ENCODE peak calls at places on chromosomes 5 and 9, in eight cellular contexts. X is fibroblast of pulmonary artery, A is epithelial cell of esophagus, W is WTC11, C is Calu3, M is neural crest cell, D is MCF 10A, B is heart left ventricle. V is an unnamed sample.

GRCh38 chr9:79134654-79135053 is 437.1 kb upstream of the TLE4 start:
- DNase-seq in A (peak), B (no peak), C (no peak), D (peak), M (no peak), X (peak), W (peak), V (no peak)

GRCh38 chr9:113179839-113180238 is 29.0 kb downstream of the SLC31A2 start:
- DNase-seq in X (no peak), C (no peak), B (no peak), M (no peak), W (no peak), D (no peak), A (no peak), V (no peak)

GRCh38 chr5:75869891-75870290 is 152.7 kb upstream of the POC5 start:
- DNase-seq in X (no peak), M (no peak), B (no peak), W (no peak), D (peak), A (peak), C (no peak), V (no peak)

GRCh38 chr9:113933188-113933587 is 57.1 kb downstream of the ZNF618 start:
- DNase-seq in C (no peak), X (peak), M (no peak), A (no peak), W (no peak), D (no peak), B (no peak), V (no peak)

GRCh38 chr9:135070198-135070951 is 17.1 kb upstream of the OLFM1 start:
- DNase-seq in D (no peak), C (no peak), X (no peak), W (no peak), M (no peak), A (no peak), B (no peak), V (no peak)

GRCh38 chr5:138789771-138790242 is 36.6 kb downstream of the CTNNA1 start:
- DNase-seq in W (peak), X (peak), B (no peak), D (peak), M (no peak), A (peak), C (peak), V (no peak)

GRCh38 chr5:111512026-111512405 is 319 bp downstream of the STARD4 start:
- DNase-seq in A (peak), B (no peak), M (no peak), X (peak), W (peak), D (peak), C (no peak), V (no peak)

GRCh38 chr9:129889461-129889935 is 54.2 kb downstream of the USP20 start:
- DNase-seq in A (no peak), B (no peak), X (no peak), D (no peak), C (no peak), W (peak), M (no peak), V (no peak)

GRCh38 chr5:180302256-180302655 is 10.4 kb upstream of the MAPK9 start:
- DNase-seq in C (no peak), M (no peak), W (no peak), A (no peak), X (no peak), B (no peak), D (no peak), V (no peak)

GRCh38 chr5:17413691-17414090 is 84.3 kb upstream of the TAF11L2 start:
- DNase-seq in W (no peak), D (no peak), X (no peak), M (no peak), C (no peak), B (no peak), A (peak), V (no peak)

GRCh38 chr5:56734066-56734766 is 81.1 kb upstream of the MAP3K1 start:
- DNase-seq in X (no peak), M (no peak), A (no peak), D (no peak), B (no peak), W (no peak), C (no peak), V (no peak)

GRCh38 chr5:53607896-53608295 is 47.5 kb downstream of the NDUFS4 start:
- DNase-seq in W (no peak), X (peak), B (no peak), D (peak), A (no peak), M (no peak), C (no peak), V (no peak)

GRCh38 chr5:107869459-107870115 is 198.8 kb upstream of the EFNA5 start:
- DNase-seq in M (no peak), A (peak), D (peak), W (no peak), C (peak), B (no peak), X (peak), V (no peak)

GRCh38 chr5:74116266-74116665 is 490.3 kb downstream of the ARHGEF28 start:
- DNase-seq in W (no peak), B (no peak), X (no peak), C (no peak), A (no peak), M (no peak), D (no peak), V (no peak)

GRCh38 chr5:158406884-158407790 is 548.2 kb upstream of the CLINT1 start:
- DNase-seq in D (peak), B (no peak), C (no peak), X (peak), W (no peak), A (peak), M (no peak), V (no peak)

GRCh38 chr5:136814621-136815378 is 449.5 kb upstream of the TRPC7 start:
- DNase-seq in C (no peak), W (no peak), M (no peak), B (no peak), X (peak), D (no peak), A (no peak), V (no peak)

GRCh38 chr5:55187370-55187769 is 14.4 kb upstream of the CDC20B start:
- DNase-seq in A (peak), X (peak), M (no peak), B (no peak), D (peak), W (no peak), C (peak), V (peak)

GRCh38 chr9:130173462-130173876 is 1.3 kb downstream of the NCS1 start:
- DNase-seq in D (no peak), A (no peak), W (no peak), B (no peak), X (peak), C (no peak), M (no peak), V (no peak)

GRCh38 chr9:6226696-6227095 is 11.1 kb downstream of the IL33 start:
- DNase-seq in X (peak), M (no peak), B (no peak), W (no peak), C (no peak), A (peak), D (peak), V (no peak)

GRCh38 chr9:24118170-24118569 is 292.1 kb upstream of the ELAVL2 start:
- DNase-seq in W (no peak), C (no peak), X (no peak), B (no peak), M (no peak), A (peak), D (no peak), V (no peak)

GRCh38 chr9:135488013-135488330 is 8.4 kb downstream of the PPP1R26 start:
- DNase-seq in D (no peak), C (no peak), X (no peak), W (no peak), A (no peak), M (no peak), B (no peak), V (no peak)

GRCh38 chr5:143679777-143680176 is 132.2 kb upstream of the HMHB1 start:
- DNase-seq in C (no peak), W (no peak), X (peak), D (peak), M (no peak), A (peak), B (no peak), V (no peak)

GRCh38 chr5:34863947-34864346 is 25.0 kb downstream of the TTC23L start:
- DNase-seq in X (no peak), B (no peak), C (no peak), D (no peak), A (no peak), M (no peak), W (no peak), V (no peak)

GRCh38 chr5:159208508-159209437 is 580 bp downstream of the RNF145 start:
- DNase-seq in A (no peak), X (peak), D (peak), M (peak), C (peak), W (peak), B (peak), V (peak)

GRCh38 chr9:129383005-129383414 is 204.9 kb upstream of the IER5L start:
- DNase-seq in X (no peak), A (peak), M (no peak), B (peak), D (no peak), W (no peak), C (peak), V (peak)

GRCh38 chr9:108477538-108478006 is 378.2 kb downstream of the ACTL7B start:
- DNase-seq in B (no peak), C (no peak), A (peak), X (peak), M (no peak), D (peak), W (no peak), V (no peak)

GRCh38 chr9:4836676-4837075 is 43.9 kb downstream of the RCL1 start:
- DNase-seq in X (no peak), A (peak), D (no peak), B (no peak), C (no peak), W (no peak), M (no peak), V (no peak)

GRCh38 chr5:22372376-22372775 is 480.8 kb downstream of the CDH12 start:
- DNase-seq in W (no peak), M (no peak), C (no peak), B (no peak), X (peak), D (peak), A (peak), V (no peak)

GRCh38 chr5:118968925-118969375 is 19.4 kb downstream of the DTWD2 start:
- DNase-seq in W (no peak), M (no peak), B (peak), X (peak), C (no peak), A (no peak), D (no peak), V (no peak)

GRCh38 chr5:92641031-92641962 is 939.7 kb downstream of the NR2F1-AS1 start:
- DNase-seq in A (peak), W (no peak), M (no peak), C (peak), X (peak), D (peak), B (no peak), V (no peak)

GRCh38 chr5:154276932-154277331 is 86.4 kb downstream of the GALNT10 start:
- DNase-seq in W (no peak), D (peak), M (no peak), B (peak), C (no peak), A (no peak), X (peak), V (no peak)

GRCh38 chr9:35538361-35539234 is 48.7 kb downstream of the RUSC2 start:
- DNase-seq in M (peak), B (peak), A (peak), X (peak), W (peak), C (no peak), D (no peak), V (no peak)

GRCh38 chr5:158879993-158880392 is 219.7 kb downstream of the EBF1 start:
- DNase-seq in M (no peak), C (no peak), W (no peak), D (no peak), A (no peak), B (no peak), X (no peak), V (no peak)

GRCh38 chr5:57482671-57483106 is at the start of gene ACTBL2:
- DNase-seq in X (peak), M (no peak), C (peak), W (no peak), D (peak), B (no peak), A (peak), V (no peak)

DNA sequence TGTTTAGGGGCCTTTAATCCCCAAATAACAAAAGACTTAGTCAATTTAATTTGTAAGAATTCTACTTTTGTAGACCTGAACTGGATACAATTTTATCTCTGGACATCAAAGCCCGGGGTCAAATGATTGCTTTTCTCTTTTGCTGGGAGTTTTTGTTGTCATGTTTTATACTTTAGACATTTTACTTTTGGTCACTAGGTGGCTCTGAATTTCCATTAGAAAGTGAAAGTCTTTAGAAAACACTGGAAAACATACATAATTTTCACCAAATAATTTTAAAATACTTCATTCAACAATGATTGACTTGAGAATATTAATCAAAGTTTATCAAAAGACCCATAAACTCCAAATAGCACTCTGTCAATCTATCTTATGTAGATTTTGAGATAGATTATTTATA is 2.8 kb upstream of the PCA3 start:
- DNase-seq in D (peak), W (no peak), X (peak), B (no peak), C (no peak), A (no peak), M (no peak), V (no peak)
- TF ChIP-seq CTCF in D (peak), W (no peak), X (peak), B (no peak), C (no peak), A (peak), M (peak), V (no peak)

GRCh38 chr9:92761686-92762085 is 2.9 kb downstream of the BICD2 start:
- DNase-seq in W (no peak), D (no peak), B (no peak), M (no peak), A (no peak), X (no peak), C (no peak), V (no peak)

GRCh38 chr9:92764381-92764987 is at the start of gene BICD2:
- DNase-seq in A (no peak), B (no peak), W (no peak), M (peak), D (no peak), C (no peak), X (no peak), V (no peak)

GRCh38 chr9:92762196-92762595 is 2.4 kb downstream of the BICD2 start:
- DNase-seq in M (no peak), B (no peak), A (no peak), C (no peak), X (no peak), D (no peak), W (no peak), V (no peak)

GRCh38 chr9:92763721-92764380 is 782 bp downstream of the BICD2 start:
- DNase-seq in X (no peak), M (peak), W (peak), A (no peak), B (no peak), C (no peak), D (no peak), V (no peak)

DNA sequence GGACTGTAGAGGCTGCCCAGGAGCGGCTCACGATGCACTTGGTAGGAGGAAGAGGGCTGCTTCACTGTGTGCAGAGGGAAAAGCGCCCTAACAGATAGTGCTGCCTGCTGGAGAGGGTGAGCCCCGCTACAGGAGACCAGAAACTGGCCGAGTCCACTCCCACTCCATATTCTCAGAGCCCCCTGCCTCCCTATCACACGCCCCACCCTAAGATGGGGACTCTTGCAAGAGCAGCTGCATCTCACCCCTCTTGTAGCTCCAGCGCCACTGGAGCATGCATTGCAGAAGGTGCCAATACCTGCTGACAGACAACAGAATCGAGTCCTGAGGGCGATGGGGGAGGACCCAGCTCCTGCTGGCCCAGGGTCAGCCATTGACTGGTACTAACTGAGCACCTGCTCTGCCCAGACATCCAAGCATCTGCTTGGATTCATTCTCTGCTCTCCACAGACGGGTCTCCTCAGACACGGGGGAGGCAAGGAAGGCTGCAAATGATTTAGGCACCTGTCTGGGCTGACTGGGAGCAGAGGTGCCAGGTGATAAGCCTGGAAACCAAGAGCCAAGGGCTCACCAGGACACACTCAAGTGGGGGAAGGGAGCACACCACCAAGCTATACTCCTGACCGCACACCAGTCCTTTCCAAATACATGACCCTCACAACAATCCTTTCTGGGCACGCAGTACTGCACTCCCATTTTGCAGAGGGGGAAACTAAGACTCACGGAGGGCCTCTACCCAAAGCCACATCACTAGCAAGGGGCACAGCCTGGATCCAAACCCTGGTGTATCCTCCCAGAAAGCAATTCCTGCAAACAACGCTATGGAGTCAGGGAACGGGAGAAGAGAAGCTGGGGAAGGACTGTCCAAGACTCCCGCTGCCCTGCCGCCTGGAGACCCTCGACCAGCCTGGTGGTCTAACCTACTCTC is 1.6 kb downstream of the BICD2 start:
- DNase-seq in A (no peak), M (no peak), B (no peak), C (no peak), X (no peak), D (no peak), W (no peak), V (no peak)
- TF ChIP-seq CTCF in A (no peak), M (no peak), B (no peak), C (no peak), X (no peak), D (no peak), W (no peak), V (no peak)

GRCh38 chr5:128667751-128668150 is 129.7 kb upstream of the FBN2 start:
- DNase-seq in C (no peak), X (no peak), W (no peak), M (no peak), A (peak), D (peak), B (no peak), V (no peak)

GRCh38 chr5:128669803-128670202 is 131.8 kb upstream of the FBN2 start:
- DNase-seq in W (no peak), C (peak), B (no peak), X (peak), A (peak), M (no peak), D (peak), V (no peak)

GRCh38 chr5:128665747-128666355 is 127.8 kb upstream of the FBN2 start:
- DNase-seq in X (no peak), M (no peak), B (no peak), A (peak), D (no peak), W (no peak), C (no peak), V (no peak)

GRCh38 chr5:128668921-128669320 is 130.9 kb upstream of the FBN2 start:
- DNase-seq in D (no peak), B (no peak), X (no peak), W (no peak), M (no peak), C (no peak), A (peak), V (no peak)

GRCh38 chr5:128667148-128667547 is 129.1 kb upstream of the FBN2 start:
- DNase-seq in X (no peak), W (no peak), C (no peak), A (peak), D (peak), B (no peak), M (no peak), V (peak)
- TF ChIP-seq CTCF in X (peak), W (no peak), C (no peak), A (peak), D (peak), B (peak), M (no peak), V (no peak)

GRCh38 chr5:171630047-171630669 is 155.5 kb upstream of the SMIM23 start:
- DNase-seq in M (peak), C (peak), A (peak), D (no peak), W (peak), X (peak), B (peak), V (peak)
- TF ChIP-seq CTCF in M (peak), C (no peak), A (peak), D (no peak), W (no peak), X (peak), B (peak), V (peak)

GRCh38 chr9:89740722-89741121 is 135.9 kb downstream of the GADD45G start:
- DNase-seq in M (no peak), B (no peak), X (no peak), C (no peak), A (no peak), W (no peak), D (no peak), V (no peak)
- TF ChIP-seq CTCF in M (no peak), B (no peak), X (no peak), C (no peak), A (no peak), W (no peak), D (no peak), V (no peak)

DNA sequence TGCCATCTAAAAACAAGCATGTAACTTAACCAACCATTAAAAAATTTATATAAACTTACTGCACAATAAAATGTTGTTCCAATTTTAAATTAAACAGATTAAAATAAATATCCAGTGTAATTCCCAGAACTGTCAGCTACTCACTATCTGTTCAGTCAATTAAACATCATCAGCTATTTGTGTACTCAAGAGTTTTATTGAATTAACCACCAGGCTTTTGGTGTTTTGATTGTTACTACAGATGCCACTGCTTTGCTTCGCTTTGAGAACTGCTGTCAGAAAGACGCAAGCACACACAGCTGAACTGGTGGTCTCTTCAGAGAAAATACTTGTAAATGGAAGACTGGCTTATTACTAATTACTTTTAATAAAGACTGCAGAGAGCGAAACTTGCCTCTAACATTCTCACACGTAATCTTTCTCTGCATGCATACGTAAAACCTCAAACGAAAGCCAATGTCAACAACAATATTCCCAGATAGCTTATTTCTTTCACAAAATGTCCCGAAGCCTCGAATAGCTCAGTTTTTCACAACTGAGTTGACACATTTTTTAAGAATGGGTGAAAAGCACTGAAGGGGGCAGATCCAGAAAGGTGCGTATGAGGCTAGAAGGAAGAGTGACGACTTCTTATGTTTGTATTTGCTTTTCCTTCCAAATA is 259.6 kb upstream of the RPS23 start:
- DNase-seq in C (no peak), D (no peak), B (no peak), M (no peak), A (no peak), X (peak), W (no peak), V (no peak)
- TF ChIP-seq CTCF in C (no peak), D (no peak), B (no peak), M (no peak), A (no peak), X (no peak), W (no peak), V (no peak)

V was measured in Caco-2.